ENCODE peak calls at places on chromosomes 1 and 21, in six cellular contexts. I is ovary, E is lower lobe of right lung, D is PC-3, M is pancreas, B is heart left ventricle. N is an unnamed sample. For H3K27me3, the result is how much of the 10 kb centered on the place peaks cover.

GRCh38 chr1:52637946-52638345 is 5.0 kb downstream of the SHISAL2A start:
- DNase-seq in I (no peak), E (no peak), D (no peak), M (no peak), B (no peak), N (no peak)

GRCh38 chr1:228963795-228964177 is 228.5 kb downstream of the RHOU start:
- DNase-seq in I (peak), E (no peak), D (no peak), M (no peak), B (no peak), N (no peak)

GRCh38 chr1:43448955-43449707 is 4.6 kb downstream of the HYI start:
- DNase-seq in I (no peak), E (no peak), D (no peak), M (no peak), B (peak), N (no peak)

GRCh38 chr1:220879509-220880366 is 495 bp downstream of the HLX start:
- DNase-seq in I (peak), E (peak), D (peak), M (peak), B (peak), N (no peak)

GRCh38 chr1:33706634-33707255 is 157.1 kb upstream of the HMGB4 start:
- DNase-seq in I (no peak), E (no peak), D (no peak), M (no peak), B (no peak), N (no peak)

GRCh38 chr1:117897551-117897950 is 31.9 kb downstream of the GDAP2 start:
- DNase-seq in I (no peak), E (no peak), D (no peak), M (no peak), B (no peak), N (no peak)

GRCh38 chr1:235892734-235893413 is 26.2 kb upstream of the LYST start:
- DNase-seq in I (no peak), E (no peak), D (no peak), M (no peak), B (no peak), N (no peak)

GRCh38 chr1:101377436-101377835 is 140.6 kb downstream of the S1PR1 start:
- DNase-seq in I (no peak), E (no peak), D (no peak), M (no peak), B (no peak), N (no peak)

GRCh38 chr1:31705080-31705866 is 1.5 kb upstream of the COL16A1 start:
- DNase-seq in I (peak), E (no peak), D (peak), M (peak), B (peak), N (peak)

GRCh38 chr21:17711896-17712295 is 99.2 kb upstream of the BTG3 start:
- DNase-seq in I (no peak), E (no peak), D (no peak), M (no peak), B (no peak), N (no peak)

GRCh38 chr1:238892612-238893011 is 493.8 kb upstream of the CHRM3 start:
- DNase-seq in I (no peak), E (no peak), D (peak), M (no peak), B (no peak), N (no peak)

GRCh38 chr1:155324041-155324716 is 3.5 kb downstream of the RUSC1 start:
- DNase-seq in I (peak), E (peak), D (peak), M (peak), B (peak), N (peak)

GRCh38 chr1:225863167-225863566 is 19.0 kb downstream of the TMEM63A start:
- DNase-seq in I (no peak), E (no peak), D (no peak), M (no peak), B (no peak), N (no peak)

GRCh38 chr1:34884536-34884935 is 25.0 kb upstream of the SMIM12 start:
- DNase-seq in I (no peak), E (no peak), D (no peak), M (no peak), B (no peak), N (no peak)

GRCh38 chr21:43645414-43645891 is 13.8 kb downstream of the HSF2BP start:
- DNase-seq in I (no peak), E (no peak), D (peak), M (no peak), B (peak), N (no peak)

GRCh38 chr1:18654599-18654998 is 24.0 kb downstream of the PAX7 start:
- DNase-seq in I (no peak), E (no peak), D (no peak), M (no peak), B (no peak), N (no peak)
- H3K27me3 ChIP-seq in I (under half), E (half or more), D (under half), M (under half), B (half or more), N (under half)

GRCh38 chr1:156623946-156624813 is 5.0 kb downstream of the HAPLN2 start:
- DNase-seq in I (peak), E (peak), D (peak), M (peak), B (peak), N (no peak)

GRCh38 chr1:156625436-156626078 is 6.3 kb downstream of the HAPLN2 start:
- DNase-seq in I (peak), E (peak), D (peak), M (peak), B (peak), N (peak)

GRCh38 chr1:156624814-156625435 is 5.7 kb downstream of the HAPLN2 start:
- DNase-seq in I (no peak), E (no peak), D (no peak), M (no peak), B (no peak), N (no peak)

GRCh38 chr1:156619582-156619955 is 354 bp downstream of the HAPLN2 start:
- DNase-seq in I (no peak), E (no peak), D (no peak), M (no peak), B (no peak), N (no peak)

GRCh38 chr1:156622581-156623297 is 3.5 kb downstream of the HAPLN2 start:
- DNase-seq in I (no peak), E (no peak), D (no peak), M (no peak), B (no peak), N (no peak)
- H3K27me3 ChIP-seq in I (under half), E (half or more), D (under half), M (under half), B (half or more), N (under half)

GRCh38 chr1:4653796-4654715 is at the start of gene AJAP1:
- DNase-seq in I (peak), E (no peak), D (no peak), M (no peak), B (no peak), N (no peak)

GRCh38 chr1:4652631-4653327 is 1.6 kb upstream of the AJAP1 start:
- DNase-seq in I (peak), E (peak), D (peak), M (peak), B (peak), N (no peak)

GRCh38 chr1:4654764-4655673 is 610 bp downstream of the AJAP1 start:
- DNase-seq in I (peak), E (no peak), D (no peak), M (no peak), B (no peak), N (no peak)

GRCh38 chr1:4650981-4651380 is 3.4 kb upstream of the AJAP1 start:
- DNase-seq in I (no peak), E (no peak), D (no peak), M (no peak), B (no peak), N (no peak)

DNA sequence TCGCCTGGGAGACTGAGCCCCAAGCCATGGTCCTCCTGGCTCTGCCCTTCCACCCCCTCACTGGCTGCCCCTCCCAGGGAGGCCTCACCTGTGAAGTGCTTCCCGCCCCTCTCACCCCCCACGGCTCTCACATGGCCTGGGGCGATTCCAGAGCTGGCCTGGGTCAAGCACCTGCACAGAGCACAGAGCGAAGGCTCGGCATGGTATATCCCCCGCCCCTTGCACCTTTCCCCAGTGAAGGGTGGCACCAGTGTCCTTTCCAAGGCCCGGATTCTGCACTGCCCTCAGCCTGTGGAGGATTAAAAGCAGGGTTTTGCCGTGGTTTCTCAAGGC is 1.1 kb upstream of the AJAP1 start:
- DNase-seq in I (no peak), E (no peak), D (no peak), M (no peak), B (no peak), N (no peak)
- H3K27me3 ChIP-seq in I (under half), E (half or more), D (under half), M (under half), B (half or more), N (under half)

GRCh38 chr1:20398744-20399143 is 87.3 kb downstream of the CAMK2N1 start:
- DNase-seq in I (no peak), E (no peak), D (no peak), M (no peak), B (no peak), N (no peak)
- H3K27me3 ChIP-seq in I (under half), E (under half), D (under half), M (under half), B (under half), N (under half)

GRCh38 chr1:156627313-156627880 is 8.2 kb downstream of the HAPLN2 start:
- DNase-seq in I (no peak), E (no peak), D (peak), M (peak), B (no peak), N (peak)
- H3K27me3 ChIP-seq in I (under half), E (half or more), D (under half), M (under half), B (half or more), N (under half)

GRCh38 chr1:2888281-2888845 is 86.9 kb upstream of the TTC34 start:
- DNase-seq in I (no peak), E (no peak), D (no peak), M (no peak), B (no peak), N (no peak)
- H3K27me3 ChIP-seq in I (under half), E (under half), D (half or more), M (under half), B (under half), N (under half)

DNA sequence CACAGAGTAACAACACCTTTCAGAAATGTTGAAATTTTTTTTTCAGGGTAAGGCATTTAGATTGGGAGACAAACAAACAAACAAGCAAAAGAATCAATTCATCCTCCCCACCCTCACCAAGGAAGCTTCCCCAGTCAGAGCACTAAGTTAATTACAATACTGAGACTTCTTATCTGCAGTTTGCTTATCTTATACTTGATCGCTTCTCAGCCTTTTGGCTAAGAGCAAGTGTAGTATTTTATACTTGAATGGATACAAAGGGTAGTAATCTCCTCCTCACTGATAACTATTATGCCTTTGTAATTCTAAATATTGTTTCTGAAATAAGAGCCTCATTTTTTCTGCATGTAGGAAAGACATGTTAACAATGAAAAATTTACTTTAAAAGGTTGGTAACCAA is 54.4 kb downstream of the ADAMTS5 start:
- DNase-seq in I (no peak), E (no peak), D (no peak), M (no peak), B (no peak), N (no peak)
- H3K27me3 ChIP-seq in I (under half), E (under half), D (under half), M (under half), B (under half), N (under half)

DNA sequence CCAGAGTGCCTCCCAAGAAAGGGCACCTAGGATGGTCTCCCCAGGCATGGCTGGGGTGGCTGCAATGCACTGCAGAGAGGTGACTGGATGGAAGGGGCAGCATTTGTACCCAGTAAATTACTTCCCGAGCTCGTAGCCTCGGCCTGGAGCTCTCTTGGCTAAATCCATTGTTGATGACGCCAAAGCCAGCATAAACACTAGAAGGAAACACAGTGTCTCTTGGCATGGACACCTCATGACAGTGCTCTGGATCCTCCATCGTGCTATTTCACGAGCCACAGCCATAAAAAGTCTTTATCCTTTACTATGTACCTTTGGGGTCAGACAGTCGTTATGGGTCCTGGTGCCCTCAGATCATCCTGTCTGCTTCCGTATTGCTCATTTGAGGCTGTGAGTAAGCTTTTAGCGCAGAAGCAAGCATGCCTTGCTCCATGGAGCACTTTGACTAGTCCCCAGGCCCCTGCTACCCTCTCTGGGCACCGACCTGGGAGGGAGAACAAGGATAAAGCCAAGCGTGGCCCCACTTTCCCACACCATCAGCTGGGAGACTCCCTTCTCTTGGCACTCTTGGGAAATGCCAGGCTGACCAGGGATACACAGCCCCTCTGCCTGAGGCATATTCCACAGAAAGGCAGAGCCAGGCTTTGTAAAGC is 10.3 kb upstream of the PRELP start:
- DNase-seq in I (no peak), E (no peak), D (no peak), M (no peak), B (no peak), N (no peak)
- H3K27me3 ChIP-seq in I (under half), E (under half), D (under half), M (under half), B (under half), N (under half)

DNA sequence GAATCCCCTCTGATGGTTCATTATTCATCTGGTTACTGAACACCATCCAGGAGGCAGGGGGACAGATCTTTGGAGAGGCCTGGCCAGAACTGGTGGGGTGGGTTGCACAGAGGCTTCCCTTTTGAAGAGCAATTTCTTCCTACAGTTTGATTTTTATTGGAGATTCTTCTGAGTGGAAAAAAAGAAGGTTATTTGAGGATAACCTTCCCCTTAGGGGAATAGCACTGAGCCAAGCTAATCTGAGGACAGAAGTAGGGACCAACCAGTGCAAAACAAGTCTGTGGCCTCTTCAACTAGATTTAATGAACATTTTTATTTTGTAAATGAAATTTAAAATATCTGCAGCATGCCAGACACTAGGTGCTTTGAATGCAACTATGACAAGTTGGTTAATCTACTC is 8.2 kb downstream of the NFASC start:
- DNase-seq in I (no peak), E (no peak), D (no peak), M (no peak), B (no peak), N (no peak)
- H3K27me3 ChIP-seq in I (under half), E (under half), D (half or more), M (under half), B (under half), N (under half)

N was measured in effector memory CD4-positive, alpha-beta T cell.